ENCODE peak calls at places on chromosomes 16 and 17, in five cellular contexts. One of them, this sample, is unnamed.

GRCh38 chr16:4788910-4789309 is 765 bp upstream of the SEPTIN12 start:
- DNase-seq in heart left ventricle: no peak
- DNase-seq in activated B cell treated with CpG ODN at 0.5 μM for 24 hours: no peak
- DNase-seq in ovary: no peak
- DNase-seq in cardiac fibroblast: no peak
- DNase-seq in this sample: no peak

GRCh38 chr16:5450435-5451104 is 353.0 kb upstream of the EEF2KMT start:
- DNase-seq in heart left ventricle: no peak
- DNase-seq in activated B cell treated with CpG ODN at 0.5 μM for 24 hours: no peak
- DNase-seq in ovary: no peak
- DNase-seq in cardiac fibroblast: no peak
- DNase-seq in this sample: no peak

GRCh38 chr16:49661465-49662187 is 194.3 kb downstream of the ZNF423 start:
- DNase-seq in heart left ventricle: no peak
- DNase-seq in activated B cell treated with CpG ODN at 0.5 μM for 24 hours: no peak
- DNase-seq in ovary: no peak
- DNase-seq in cardiac fibroblast: no peak
- DNase-seq in this sample: no peak

GRCh38 chr16:86296263-86296662 is 214.1 kb upstream of the FOXF1 start:
- DNase-seq in heart left ventricle: no peak
- DNase-seq in activated B cell treated with CpG ODN at 0.5 μM for 24 hours: no peak
- DNase-seq in ovary: no peak
- DNase-seq in cardiac fibroblast: no peak
- DNase-seq in this sample: no peak

GRCh38 chr17:63191610-63192009 is 225.6 kb downstream of the TANC2 start:
- DNase-seq in heart left ventricle: peak; percentile 43
- DNase-seq in activated B cell treated with CpG ODN at 0.5 μM for 24 hours: no peak
- DNase-seq in ovary: no peak
- DNase-seq in cardiac fibroblast: no peak
- DNase-seq in this sample: peak; percentile 69

GRCh38 chr16:11372924-11373306 is 27.7 kb downstream of the RMI2 start:
- DNase-seq in heart left ventricle: no peak
- DNase-seq in activated B cell treated with CpG ODN at 0.5 μM for 24 hours: no peak
- DNase-seq in ovary: peak; percentile 31
- DNase-seq in cardiac fibroblast: no peak
- DNase-seq in this sample: no peak

GRCh38 chr17:6924121-6924676 is 71.7 kb upstream of the ALOX12 start:
- DNase-seq in heart left ventricle: no peak
- DNase-seq in activated B cell treated with CpG ODN at 0.5 μM for 24 hours: no peak
- DNase-seq in ovary: no peak
- DNase-seq in cardiac fibroblast: no peak
- DNase-seq in this sample: no peak

GRCh38 chr17:78125138-78125913 is 3.2 kb downstream of the TMC6 start:
- DNase-seq in heart left ventricle: no peak
- DNase-seq in activated B cell treated with CpG ODN at 0.5 μM for 24 hours: no peak
- DNase-seq in ovary: no peak
- DNase-seq in cardiac fibroblast: no peak
- DNase-seq in this sample: peak; percentile 40

GRCh38 chr17:69448431-69449102 is 34.1 kb downstream of the MAP2K6 start:
- DNase-seq in heart left ventricle: peak; percentile 52
- DNase-seq in activated B cell treated with CpG ODN at 0.5 μM for 24 hours: no peak
- DNase-seq in ovary: peak; percentile 65
- DNase-seq in cardiac fibroblast: peak; percentile 22
- DNase-seq in this sample: no peak

GRCh38 chr17:4724655-4725054 is 6.6 kb upstream of the MED11 start:
- DNase-seq in heart left ventricle: no peak
- DNase-seq in activated B cell treated with CpG ODN at 0.5 μM for 24 hours: no peak
- DNase-seq in ovary: no peak
- DNase-seq in cardiac fibroblast: no peak
- DNase-seq in this sample: no peak

GRCh38 chr16:558298-559020 is 1.7 kb upstream of the PRR35 start:
- DNase-seq in heart left ventricle: peak; percentile 76
- DNase-seq in activated B cell treated with CpG ODN at 0.5 μM for 24 hours: no peak
- DNase-seq in ovary: peak; percentile 59
- DNase-seq in cardiac fibroblast: no peak
- DNase-seq in this sample: no peak

GRCh38 chr16:11164482-11165270 is 91.3 kb downstream of the SOCS1 start:
- DNase-seq in heart left ventricle: peak; percentile 11
- DNase-seq in activated B cell treated with CpG ODN at 0.5 μM for 24 hours: no peak
- DNase-seq in ovary: no peak
- DNase-seq in cardiac fibroblast: no peak
- DNase-seq in this sample: no peak

GRCh38 chr17:41655611-41656111 is 31.3 kb upstream of the KRT17 start:
- DNase-seq in heart left ventricle: no peak
- DNase-seq in activated B cell treated with CpG ODN at 0.5 μM for 24 hours: no peak
- DNase-seq in ovary: peak; percentile 71
- DNase-seq in cardiac fibroblast: no peak
- DNase-seq in this sample: no peak

GRCh38 chr17:6959700-6960099 is 36.1 kb upstream of the ALOX12 start:
- DNase-seq in heart left ventricle: no peak
- DNase-seq in activated B cell treated with CpG ODN at 0.5 μM for 24 hours: no peak
- DNase-seq in ovary: no peak
- DNase-seq in cardiac fibroblast: no peak
- DNase-seq in this sample: no peak

GRCh38 chr16:28237754-28238357 is 26.1 kb upstream of the XPO6 start:
- DNase-seq in heart left ventricle: no peak
- DNase-seq in activated B cell treated with CpG ODN at 0.5 μM for 24 hours: no peak
- DNase-seq in ovary: no peak
- DNase-seq in cardiac fibroblast: no peak
- DNase-seq in this sample: no peak

GRCh38 chr17:40522250-40522960 is 21.0 kb upstream of the TNS4 start:
- DNase-seq in heart left ventricle: no peak
- DNase-seq in activated B cell treated with CpG ODN at 0.5 μM for 24 hours: no peak
- DNase-seq in ovary: peak; percentile 13
- DNase-seq in cardiac fibroblast: peak; percentile 55
- DNase-seq in this sample: peak; percentile 21

GRCh38 chr17:44899074-44899782 is at the start of gene EFTUD2:
- DNase-seq in heart left ventricle: peak; percentile 95
- DNase-seq in activated B cell treated with CpG ODN at 0.5 μM for 24 hours: peak; percentile 94
- DNase-seq in ovary: peak; percentile 95
- DNase-seq in cardiac fibroblast: peak; percentile 93
- DNase-seq in this sample: peak; percentile 89

GRCh38 chr16:84699712-84700517 is at the start of gene USP10:
- DNase-seq in heart left ventricle: peak; percentile 85
- DNase-seq in activated B cell treated with CpG ODN at 0.5 μM for 24 hours: peak; percentile 92
- DNase-seq in ovary: peak; percentile 88
- DNase-seq in cardiac fibroblast: peak; percentile 80
- DNase-seq in this sample: peak; percentile 76

GRCh38 chr16:68059804-68060203 is 25.4 kb upstream of the NFATC3 start:
- DNase-seq in heart left ventricle: no peak
- DNase-seq in activated B cell treated with CpG ODN at 0.5 μM for 24 hours: no peak
- DNase-seq in ovary: no peak
- DNase-seq in cardiac fibroblast: no peak
- DNase-seq in this sample: no peak

GRCh38 chr16:89593841-89594240 is 18.3 kb downstream of the CPNE7 start:
- DNase-seq in heart left ventricle: no peak
- DNase-seq in activated B cell treated with CpG ODN at 0.5 μM for 24 hours: no peak
- DNase-seq in ovary: no peak
- DNase-seq in cardiac fibroblast: no peak
- DNase-seq in this sample: no peak

GRCh38 chr16:69494993-69495392 is 70.6 kb downstream of the CYB5B start:
- DNase-seq in heart left ventricle: no peak
- DNase-seq in activated B cell treated with CpG ODN at 0.5 μM for 24 hours: no peak
- DNase-seq in ovary: no peak
- DNase-seq in cardiac fibroblast: peak; percentile 21
- DNase-seq in this sample: peak; percentile 54

GRCh38 chr17:63029520-63029919 is 63.5 kb downstream of the TANC2 start:
- DNase-seq in heart left ventricle: no peak
- DNase-seq in activated B cell treated with CpG ODN at 0.5 μM for 24 hours: no peak
- DNase-seq in ovary: no peak
- DNase-seq in cardiac fibroblast: peak; percentile 39
- DNase-seq in this sample: no peak

GRCh38 chr16:88726981-88727380 is 20.7 kb downstream of the CTU2 start:
- DNase-seq in heart left ventricle: no peak
- DNase-seq in activated B cell treated with CpG ODN at 0.5 μM for 24 hours: no peak
- DNase-seq in ovary: no peak
- DNase-seq in cardiac fibroblast: no peak
- DNase-seq in this sample: no peak

GRCh38 chr17:76013377-76013932 is 12.8 kb downstream of the CDK3 start:
- DNase-seq in heart left ventricle: no peak
- DNase-seq in activated B cell treated with CpG ODN at 0.5 μM for 24 hours: no peak
- DNase-seq in ovary: no peak
- DNase-seq in cardiac fibroblast: no peak
- DNase-seq in this sample: no peak

GRCh38 chr17:2174471-2175293 is 119.8 kb downstream of the HIC1 start:
- DNase-seq in heart left ventricle: peak; percentile 89
- DNase-seq in activated B cell treated with CpG ODN at 0.5 μM for 24 hours: no peak
- DNase-seq in ovary: peak; percentile 88
- DNase-seq in cardiac fibroblast: peak; percentile 98
- DNase-seq in this sample: no peak

GRCh38 chr16:31412750-31413149 is 15.4 kb downstream of the COX6A2 start:
- DNase-seq in heart left ventricle: no peak
- DNase-seq in activated B cell treated with CpG ODN at 0.5 μM for 24 hours: no peak
- DNase-seq in ovary: no peak
- DNase-seq in cardiac fibroblast: no peak
- DNase-seq in this sample: no peak

GRCh38 chr17:73954981-73955380 is 248.5 kb upstream of the RPL38 start:
- DNase-seq in heart left ventricle: no peak
- DNase-seq in activated B cell treated with CpG ODN at 0.5 μM for 24 hours: no peak
- DNase-seq in ovary: no peak
- DNase-seq in cardiac fibroblast: no peak
- DNase-seq in this sample: no peak

GRCh38 chr17:73952136-73952497 is 251.4 kb upstream of the RPL38 start:
- DNase-seq in heart left ventricle: no peak
- DNase-seq in activated B cell treated with CpG ODN at 0.5 μM for 24 hours: no peak
- DNase-seq in ovary: no peak
- DNase-seq in cardiac fibroblast: no peak
- DNase-seq in this sample: no peak

GRCh38 chr17:73950515-73950914 is 253.0 kb upstream of the RPL38 start:
- DNase-seq in heart left ventricle: no peak
- DNase-seq in activated B cell treated with CpG ODN at 0.5 μM for 24 hours: no peak
- DNase-seq in ovary: no peak
- DNase-seq in cardiac fibroblast: no peak
- DNase-seq in this sample: no peak

GRCh38 chr17:73953206-73954033 is 250.1 kb upstream of the RPL38 start:
- DNase-seq in heart left ventricle: no peak
- DNase-seq in activated B cell treated with CpG ODN at 0.5 μM for 24 hours: no peak
- DNase-seq in ovary: no peak
- DNase-seq in cardiac fibroblast: no peak
- DNase-seq in this sample: no peak

GRCh38 chr17:73952498-73953205 is 250.8 kb upstream of the RPL38 start:
- DNase-seq in heart left ventricle: peak; percentile 50
- DNase-seq in activated B cell treated with CpG ODN at 0.5 μM for 24 hours: peak; percentile 22
- DNase-seq in ovary: no peak
- DNase-seq in cardiac fibroblast: no peak
- DNase-seq in this sample: no peak
- TF ChIP-seq CTCF in heart left ventricle: peak; percentile 62
- TF ChIP-seq CTCF in activated B cell treated with CpG ODN at 0.5 μM for 24 hours: no peak
- TF ChIP-seq CTCF in ovary: no peak
- TF ChIP-seq CTCF in cardiac fibroblast: no peak
- TF ChIP-seq CTCF in this sample: peak; percentile 64

DNA sequence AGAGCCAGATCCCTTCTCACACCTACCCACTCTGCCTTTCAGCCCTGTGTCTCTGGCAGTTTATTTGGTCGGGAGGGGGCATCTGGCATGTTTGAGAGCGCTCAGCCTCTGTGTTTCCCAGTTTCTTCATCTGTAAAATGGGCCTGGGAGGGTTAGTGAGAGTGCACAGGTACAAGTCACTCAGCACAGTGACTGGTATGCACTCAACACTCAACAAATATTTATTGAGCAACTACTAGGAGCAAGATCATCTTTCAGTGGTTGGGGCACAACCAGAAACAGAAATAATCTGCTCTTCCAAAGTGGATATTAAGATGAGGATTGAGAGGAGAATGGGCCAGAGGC is 13.7 kb upstream of the SRCIN1 start:
- DNase-seq in heart left ventricle: no peak
- DNase-seq in activated B cell treated with CpG ODN at 0.5 μM for 24 hours: no peak
- DNase-seq in ovary: no peak
- DNase-seq in cardiac fibroblast: no peak
- DNase-seq in this sample: no peak
- TF ChIP-seq CTCF in heart left ventricle: no peak
- TF ChIP-seq CTCF in activated B cell treated with CpG ODN at 0.5 μM for 24 hours: no peak
- TF ChIP-seq CTCF in ovary: no peak
- TF ChIP-seq CTCF in cardiac fibroblast: no peak
- TF ChIP-seq CTCF in this sample: no peak

DNA sequence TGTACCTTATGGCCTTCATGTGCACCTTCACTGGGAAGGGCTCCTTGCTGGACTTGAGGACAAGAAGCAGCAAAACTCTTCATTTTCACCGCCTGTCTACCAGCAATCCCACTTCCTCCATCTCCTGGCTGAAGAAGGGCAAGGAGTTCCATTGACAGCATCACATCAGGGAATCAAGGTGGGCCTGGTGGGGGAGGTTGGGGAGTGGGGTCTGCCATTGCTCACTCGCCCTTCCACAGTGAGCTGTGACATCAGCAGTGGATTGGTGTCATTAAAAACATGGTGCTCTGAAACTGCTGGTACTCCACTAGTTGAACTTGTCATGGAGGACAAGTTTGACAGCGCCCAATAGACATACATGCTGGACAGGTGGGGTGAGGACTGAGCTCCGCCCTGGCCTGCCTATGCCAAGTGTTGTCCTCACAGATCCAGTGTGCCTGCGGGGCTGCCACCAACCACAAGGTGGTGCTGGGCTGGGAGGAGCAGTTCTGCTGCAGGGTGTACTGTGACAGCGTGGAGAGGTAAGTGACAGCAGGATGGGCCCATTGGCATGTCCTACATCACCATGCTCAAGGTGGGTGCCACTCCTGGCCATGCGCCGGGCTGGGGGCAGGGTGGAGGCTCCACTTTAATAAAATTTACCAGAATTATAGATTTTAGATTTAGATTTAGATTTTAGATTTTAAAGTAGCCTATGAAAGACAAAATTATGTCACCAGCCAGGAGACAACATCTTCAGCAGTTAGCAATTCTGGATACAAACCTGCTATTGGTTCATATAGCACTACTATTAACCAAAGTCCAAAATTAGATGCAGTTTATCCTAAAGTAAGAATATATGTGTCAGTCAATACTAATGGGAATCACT is 1729.1 kb downstream of the TP53TG3F start:
- DNase-seq in heart left ventricle: no peak
- DNase-seq in activated B cell treated with CpG ODN at 0.5 μM for 24 hours: no peak
- DNase-seq in ovary: no peak
- DNase-seq in cardiac fibroblast: no peak
- DNase-seq in this sample: no peak
- TF ChIP-seq CTCF in heart left ventricle: peak; percentile 13
- TF ChIP-seq CTCF in activated B cell treated with CpG ODN at 0.5 μM for 24 hours: no peak
- TF ChIP-seq CTCF in ovary: no peak
- TF ChIP-seq CTCF in cardiac fibroblast: no peak
- TF ChIP-seq CTCF in this sample: no peak

GRCh38 chr17:43531955-43532354 is 14.2 kb downstream of the ETV4 start:
- DNase-seq in heart left ventricle: no peak
- DNase-seq in activated B cell treated with CpG ODN at 0.5 μM for 24 hours: no peak
- DNase-seq in ovary: no peak
- DNase-seq in cardiac fibroblast: no peak
- DNase-seq in this sample: no peak

GRCh38 chr17:43534909-43535308 is 11.2 kb downstream of the ETV4 start:
- DNase-seq in heart left ventricle: no peak
- DNase-seq in activated B cell treated with CpG ODN at 0.5 μM for 24 hours: no peak
- DNase-seq in ovary: no peak
- DNase-seq in cardiac fibroblast: peak; percentile 22
- DNase-seq in this sample: no peak

GRCh38 chr17:43532581-43532980 is 13.6 kb downstream of the ETV4 start:
- DNase-seq in heart left ventricle: no peak
- DNase-seq in activated B cell treated with CpG ODN at 0.5 μM for 24 hours: no peak
- DNase-seq in ovary: no peak
- DNase-seq in cardiac fibroblast: no peak
- DNase-seq in this sample: no peak

GRCh38 chr17:43531082-43531378 is 15.1 kb downstream of the ETV4 start:
- DNase-seq in heart left ventricle: no peak
- DNase-seq in activated B cell treated with CpG ODN at 0.5 μM for 24 hours: no peak
- DNase-seq in ovary: no peak
- DNase-seq in cardiac fibroblast: no peak
- DNase-seq in this sample: no peak

GRCh38 chr17:43533699-43534098 is 12.4 kb downstream of the ETV4 start:
- DNase-seq in heart left ventricle: no peak
- DNase-seq in activated B cell treated with CpG ODN at 0.5 μM for 24 hours: no peak
- DNase-seq in ovary: no peak
- DNase-seq in cardiac fibroblast: no peak
- DNase-seq in this sample: no peak
- TF ChIP-seq CTCF in heart left ventricle: no peak
- TF ChIP-seq CTCF in activated B cell treated with CpG ODN at 0.5 μM for 24 hours: no peak
- TF ChIP-seq CTCF in ovary: no peak
- TF ChIP-seq CTCF in cardiac fibroblast: no peak
- TF ChIP-seq CTCF in this sample: no peak